ENCODE peak calls at places on chromosomes 1 and 21, in six cellular contexts. A is aorta; W is CD4-positive, alpha-beta memory T cell; C is neural progenitor cell; V is HCT116; B is uterus. P is an unnamed sample. For H3K9me3, the result is how much of the 10 kb centered on the place peaks cover.

GRCh38 chr1:44030606-44031050 is 634 bp downstream of the SLC6A9 start:
- DNase-seq in A (peak), W (no peak), C (peak), V (no peak), B (peak), P (peak)

GRCh38 chr1:45340816-45341215 is 576 bp upstream of the MUTYH start:
- DNase-seq in A (no peak), W (peak), C (no peak), V (no peak), B (no peak), P (no peak)

GRCh38 chr1:64001038-64001437 is 202.4 kb upstream of the UBE2U start:
- DNase-seq in A (no peak), W (no peak), C (no peak), V (no peak), B (no peak), P (no peak)

GRCh38 chr21:32096411-32096810 is 182.4 kb downstream of the MIS18A start:
- DNase-seq in A (no peak), W (no peak), C (peak), V (peak), B (no peak), P (peak)

GRCh38 chr1:43331688-43332087 is 5.9 kb upstream of the MPL start:
- DNase-seq in A (no peak), W (no peak), C (no peak), V (no peak), B (no peak), P (no peak)

GRCh38 chr1:44103270-44104131 is 15.1 kb upstream of the KLF17 start:
- DNase-seq in A (no peak), W (no peak), C (peak), V (peak), B (no peak), P (peak)

GRCh38 chr1:217542837-217543236 is 88.1 kb downstream of the GPATCH2 start:
- DNase-seq in A (no peak), W (no peak), C (no peak), V (no peak), B (no peak), P (no peak)

GRCh38 chr1:116471241-116471640 is 98.2 kb downstream of the ATP1A1 start:
- DNase-seq in A (no peak), W (no peak), C (no peak), V (no peak), B (no peak), P (no peak)

GRCh38 chr1:89806612-89807011 is 14.2 kb upstream of the LRRC8D start:
- DNase-seq in A (no peak), W (no peak), C (no peak), V (no peak), B (no peak), P (no peak)

GRCh38 chr21:33495743-33496142 is 4.2 kb upstream of the DNAJC28 start:
- DNase-seq in A (no peak), W (no peak), C (no peak), V (no peak), B (no peak), P (no peak)

GRCh38 chr1:10861822-10862221 is 65.4 kb upstream of the CASZ1 start:
- DNase-seq in A (peak), W (no peak), C (no peak), V (no peak), B (no peak), P (no peak)

GRCh38 chr1:182677393-182678098 is 6.8 kb downstream of the RGS8 start:
- DNase-seq in A (no peak), W (no peak), C (peak), V (no peak), B (no peak), P (no peak)

GRCh38 chr1:169650551-169650950 is 20.6 kb upstream of the SELP start:
- DNase-seq in A (no peak), W (no peak), C (no peak), V (no peak), B (no peak), P (no peak)

GRCh38 chr1:180458807-180459206 is 43.6 kb downstream of the ACBD6 start:
- DNase-seq in A (no peak), W (no peak), C (no peak), V (no peak), B (no peak), P (no peak)

GRCh38 chr1:46615088-46615487 is 1.5 kb downstream of the MOB3C start:
- DNase-seq in A (no peak), W (no peak), C (no peak), V (no peak), B (no peak), P (no peak)

GRCh38 chr1:85417876-85418275 is 47.1 kb downstream of the DDAH1 start:
- DNase-seq in A (no peak), W (no peak), C (no peak), V (no peak), B (no peak), P (no peak)

GRCh38 chr1:152359906-152360305 is at the start of gene FLG2:
- DNase-seq in A (no peak), W (no peak), C (no peak), V (no peak), B (no peak), P (no peak)

GRCh38 chr1:153081736-153082135 is 10.3 kb upstream of the SPRR2B start:
- DNase-seq in A (no peak), W (no peak), C (no peak), V (no peak), B (no peak), P (no peak)

GRCh38 chr1:10059329-10059691 is 26.6 kb downstream of the UBE4B start:
- DNase-seq in A (no peak), W (no peak), C (peak), V (no peak), B (no peak), P (no peak)

GRCh38 chr1:8013399-8013798 is 12.7 kb downstream of the ERRFI1 start:
- DNase-seq in A (no peak), W (no peak), C (no peak), V (no peak), B (no peak), P (no peak)

GRCh38 chr1:207673399-207673798 is 28.5 kb downstream of the CR1L start:
- DNase-seq in A (no peak), W (no peak), C (no peak), V (no peak), B (no peak), P (no peak)

GRCh38 chr1:185694081-185694480 is 40.1 kb upstream of the HMCN1 start:
- DNase-seq in A (peak), W (no peak), C (no peak), V (no peak), B (peak), P (no peak)

GRCh38 chr1:92536593-92537332 is 50.0 kb upstream of the GFI1 start:
- DNase-seq in A (no peak), W (peak), C (no peak), V (no peak), B (no peak), P (no peak)

GRCh38 chr1:2973661-2974593 is 47.3 kb upstream of the ACTRT2 start:
- DNase-seq in A (no peak), W (no peak), C (no peak), V (no peak), B (no peak), P (no peak)

GRCh38 chr1:165235158-165235776 is 121.2 kb downstream of the LMX1A start:
- DNase-seq in A (no peak), W (no peak), C (peak), V (no peak), B (no peak), P (no peak)

GRCh38 chr1:110890474-110891196 is 17.7 kb downstream of the CD53 start:
- DNase-seq in A (no peak), W (no peak), C (no peak), V (no peak), B (no peak), P (no peak)

GRCh38 chr1:248748211-248748610 is 7.3 kb downstream of the LYPD8 start:
- DNase-seq in A (no peak), W (no peak), C (no peak), V (no peak), B (no peak), P (no peak)
- H3K9me3 ChIP-seq in A (under half), W (under half), C (under half), V (under half), B (under half), P (under half)

GRCh38 chr1:238606457-238606856 is 715.7 kb upstream of the ZP4 start:
- DNase-seq in A (no peak), W (no peak), C (no peak), V (no peak), B (no peak), P (no peak)

GRCh38 chr1:238608139-238608538 is 717.4 kb upstream of the ZP4 start:
- DNase-seq in A (no peak), W (no peak), C (no peak), V (no peak), B (no peak), P (no peak)

GRCh38 chr1:238606896-238607295 is 716.2 kb upstream of the ZP4 start:
- DNase-seq in A (no peak), W (no peak), C (no peak), V (no peak), B (no peak), P (no peak)
- H3K9me3 ChIP-seq in A (under half), W (under half), C (under half), V (under half), B (under half), P (under half)

DNA sequence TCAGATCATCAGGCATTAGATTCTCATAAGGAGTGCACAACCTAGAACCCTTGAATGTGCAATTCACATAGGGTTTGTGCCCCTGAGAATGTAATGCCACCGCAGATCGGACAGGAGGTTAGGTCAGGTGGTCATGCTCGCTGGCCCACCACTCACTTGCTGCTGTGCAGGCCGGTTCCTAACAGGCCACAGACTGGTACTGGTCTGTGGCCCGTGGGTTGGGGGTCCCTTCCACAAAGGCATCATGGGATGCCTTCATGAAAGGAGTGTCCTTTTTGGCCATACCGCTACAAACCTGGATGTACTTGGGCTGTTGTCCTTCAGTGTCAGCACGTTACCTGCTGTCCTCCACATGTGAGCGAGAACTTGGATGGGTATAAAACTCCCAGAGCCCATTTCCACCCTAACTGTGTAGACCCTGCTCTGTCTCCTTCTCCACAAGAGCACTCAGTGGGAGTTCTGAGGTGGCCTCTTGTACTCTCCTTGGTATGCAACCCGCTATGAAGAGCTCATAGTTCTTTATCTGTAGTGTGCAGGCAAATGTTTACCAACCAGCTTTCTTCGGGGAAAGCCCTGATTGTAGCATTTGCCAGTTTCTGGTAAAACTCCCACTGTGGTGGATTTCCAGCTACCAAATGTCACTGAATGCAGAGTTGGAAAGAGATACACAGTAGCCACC is 41.7 kb upstream of the SLC19A1 start:
- DNase-seq in A (no peak), W (no peak), C (no peak), V (no peak), B (no peak), P (no peak)
- H3K9me3 ChIP-seq in A (under half), W (under half), C (under half), V (under half), B (under half), P (half or more)

GRCh38 chr21:40337981-40338380 is 470.7 kb downstream of the PCP4 start:
- DNase-seq in A (no peak), W (no peak), C (no peak), V (no peak), B (no peak), P (no peak)

GRCh38 chr21:40333731-40334130 is 466.5 kb downstream of the PCP4 start:
- DNase-seq in A (no peak), W (no peak), C (no peak), V (no peak), B (no peak), P (no peak)

GRCh38 chr21:40334159-40334558 is 466.9 kb downstream of the PCP4 start:
- DNase-seq in A (no peak), W (no peak), C (no peak), V (no peak), B (no peak), P (no peak)

GRCh38 chr21:40339050-40339449 is 471.8 kb downstream of the PCP4 start:
- DNase-seq in A (no peak), W (no peak), C (no peak), V (no peak), B (no peak), P (no peak)

GRCh38 chr21:40335689-40336088 is 468.5 kb downstream of the PCP4 start:
- DNase-seq in A (no peak), W (no peak), C (no peak), V (no peak), B (no peak), P (peak)
- H3K9me3 ChIP-seq in A (under half), W (under half), C (under half), V (under half), B (under half), P (under half)

P was measured in NT2/D1.